ENCODE peak calls at places on chromosomes 4 and X, in four cellular contexts. Z is fibroblast of the conjunctiva; F is stimulated activated CD8-positive, alpha-beta memory T cell treated with anti-CD3 and anti-CD28 coated beads, Interleukin-7, amount 100 ng/mL, for 1 hour; N is astrocyte of the spinal cord. D is an unnamed sample.

GRCh38 chr4:68797618-68798017 is 18.2 kb upstream of the UGT2B10 start:
- DNase-seq in Z (no peak), F (no peak), N (no peak), D (no peak)

GRCh38 chr4:85776579-85776978 is 301.6 kb downstream of the ARHGAP24 start:
- DNase-seq in Z (no peak), F (no peak), N (peak; percentile 56), D (no peak)

GRCh38 chr4:88106205-88106604 is 52.2 kb downstream of the ABCG2 start:
- DNase-seq in Z (no peak), F (no peak), N (peak; percentile 54), D (no peak)

GRCh38 chrX:134752558-134752957 is 94.3 kb upstream of the PLAC1 start:
- DNase-seq in Z (no peak), F (no peak), N (no peak), D (no peak)

GRCh38 chr4:183873389-183874185 is 31.5 kb upstream of the STOX2 start:
- DNase-seq in Z (no peak), F (no peak), N (no peak), D (no peak)

GRCh38 chr4:145843148-145843547 is 95.5 kb downstream of the ZNF827 start:
- DNase-seq in Z (peak; percentile 58), F (no peak), N (peak; percentile 77), D (no peak)

GRCh38 chrX:12149670-12150407 is 11.6 kb downstream of the FRMPD4 start:
- DNase-seq in Z (no peak), F (no peak), N (no peak), D (no peak)

GRCh38 chrX:130523460-130524394 is 121.9 kb downstream of the RBMX2 start:
- DNase-seq in Z (no peak), F (no peak), N (peak; percentile 11), D (no peak)

GRCh38 chr4:14771091-14771490 is 231.2 kb upstream of the CPEB2 start:
- DNase-seq in Z (no peak), F (no peak), N (no peak), D (no peak)